ENCODE peak calls at places on chromosomes 2 and 18, in ten cellular contexts. One of them, this sample, is unnamed.

GRCh38 chr2:98242006-98242405 is 104.2 kb upstream of the CNGA3 start:
- DNase-seq in PC-3: no peak
- DNase-seq in gastrocnemius medialis: no peak
- DNase-seq in cardiac muscle cell: no peak
- DNase-seq in RWPE1: no peak
- DNase-seq in osteoblast: no peak
- DNase-seq in choroid plexus epithelial cell: no peak
- DNase-seq in nephron progenitor cell: no peak
- DNase-seq in NB4: no peak
- DNase-seq in GM12865: no peak
- DNase-seq in this sample: no peak

GRCh38 chr18:70464343-70465114 is 175.7 kb downstream of the SOCS6 start:
- DNase-seq in PC-3: peak
- DNase-seq in gastrocnemius medialis: peak
- DNase-seq in cardiac muscle cell: peak
- DNase-seq in RWPE1: peak
- DNase-seq in osteoblast: peak
- DNase-seq in choroid plexus epithelial cell: peak
- DNase-seq in nephron progenitor cell: peak
- DNase-seq in NB4: peak
- DNase-seq in GM12865: peak
- DNase-seq in this sample: peak

GRCh38 chr2:239818531-239819011 is 206.6 kb downstream of the NDUFA10 start:
- DNase-seq in PC-3: no peak
- DNase-seq in gastrocnemius medialis: no peak
- DNase-seq in cardiac muscle cell: no peak
- DNase-seq in RWPE1: no peak
- DNase-seq in osteoblast: peak
- DNase-seq in choroid plexus epithelial cell: no peak
- DNase-seq in nephron progenitor cell: no peak
- DNase-seq in NB4: no peak
- DNase-seq in GM12865: no peak
- DNase-seq in this sample: no peak

GRCh38 chr2:64943387-64944150 is 45.6 kb upstream of the SLC1A4 start:
- DNase-seq in PC-3: peak
- DNase-seq in gastrocnemius medialis: peak
- DNase-seq in cardiac muscle cell: peak
- DNase-seq in RWPE1: peak
- DNase-seq in osteoblast: peak
- DNase-seq in choroid plexus epithelial cell: no peak
- DNase-seq in nephron progenitor cell: no peak
- DNase-seq in NB4: peak
- DNase-seq in GM12865: no peak
- DNase-seq in this sample: peak

GRCh38 chr2:191488135-191488534 is 189.8 kb upstream of the NABP1 start:
- DNase-seq in PC-3: no peak
- DNase-seq in gastrocnemius medialis: no peak
- DNase-seq in cardiac muscle cell: no peak
- DNase-seq in RWPE1: peak
- DNase-seq in osteoblast: no peak
- DNase-seq in choroid plexus epithelial cell: no peak
- DNase-seq in nephron progenitor cell: no peak
- DNase-seq in NB4: no peak
- DNase-seq in GM12865: no peak
- DNase-seq in this sample: no peak

GRCh38 chr2:181374741-181375675 is 82.2 kb upstream of the ITGA4 start:
- DNase-seq in PC-3: no peak
- DNase-seq in gastrocnemius medialis: no peak
- DNase-seq in cardiac muscle cell: no peak
- DNase-seq in RWPE1: no peak
- DNase-seq in osteoblast: no peak
- DNase-seq in choroid plexus epithelial cell: no peak
- DNase-seq in nephron progenitor cell: no peak
- DNase-seq in NB4: no peak
- DNase-seq in GM12865: peak
- DNase-seq in this sample: no peak

GRCh38 chr2:74908763-74909444 is 49.5 kb upstream of the POLE4 start:
- DNase-seq in PC-3: peak
- DNase-seq in gastrocnemius medialis: no peak
- DNase-seq in cardiac muscle cell: peak
- DNase-seq in RWPE1: peak
- DNase-seq in osteoblast: no peak
- DNase-seq in choroid plexus epithelial cell: no peak
- DNase-seq in nephron progenitor cell: peak
- DNase-seq in NB4: no peak
- DNase-seq in GM12865: no peak
- DNase-seq in this sample: peak

GRCh38 chr2:135987441-135987840 is 2.0 kb upstream of the DARS1 start:
- DNase-seq in PC-3: no peak
- DNase-seq in gastrocnemius medialis: no peak
- DNase-seq in cardiac muscle cell: no peak
- DNase-seq in RWPE1: no peak
- DNase-seq in osteoblast: no peak
- DNase-seq in choroid plexus epithelial cell: no peak
- DNase-seq in nephron progenitor cell: no peak
- DNase-seq in NB4: no peak
- DNase-seq in GM12865: no peak
- DNase-seq in this sample: no peak

GRCh38 chr18:79496978-79497637 is 101.4 kb downstream of the NFATC1 start:
- DNase-seq in PC-3: no peak
- DNase-seq in gastrocnemius medialis: no peak
- DNase-seq in cardiac muscle cell: peak
- DNase-seq in RWPE1: no peak
- DNase-seq in osteoblast: peak
- DNase-seq in choroid plexus epithelial cell: peak
- DNase-seq in nephron progenitor cell: no peak
- DNase-seq in NB4: no peak
- DNase-seq in GM12865: no peak
- DNase-seq in this sample: no peak

GRCh38 chr2:230798769-230799399 is 65.9 kb upstream of the ITM2C start:
- DNase-seq in PC-3: peak
- DNase-seq in gastrocnemius medialis: no peak
- DNase-seq in cardiac muscle cell: peak
- DNase-seq in RWPE1: peak
- DNase-seq in osteoblast: no peak
- DNase-seq in choroid plexus epithelial cell: peak
- DNase-seq in nephron progenitor cell: peak
- DNase-seq in NB4: peak
- DNase-seq in GM12865: peak
- DNase-seq in this sample: peak

GRCh38 chr2:205129531-205129930 is 552.8 kb upstream of the NRP2 start:
- DNase-seq in PC-3: no peak
- DNase-seq in gastrocnemius medialis: no peak
- DNase-seq in cardiac muscle cell: no peak
- DNase-seq in RWPE1: no peak
- DNase-seq in osteoblast: no peak
- DNase-seq in choroid plexus epithelial cell: no peak
- DNase-seq in nephron progenitor cell: no peak
- DNase-seq in NB4: no peak
- DNase-seq in GM12865: no peak
- DNase-seq in this sample: no peak

GRCh38 chr18:5393779-5394178 is 98.3 kb upstream of the ZBTB14 start:
- DNase-seq in PC-3: peak
- DNase-seq in gastrocnemius medialis: no peak
- DNase-seq in cardiac muscle cell: peak
- DNase-seq in RWPE1: no peak
- DNase-seq in osteoblast: no peak
- DNase-seq in choroid plexus epithelial cell: peak
- DNase-seq in nephron progenitor cell: no peak
- DNase-seq in NB4: no peak
- DNase-seq in GM12865: no peak
- DNase-seq in this sample: no peak

DNA sequence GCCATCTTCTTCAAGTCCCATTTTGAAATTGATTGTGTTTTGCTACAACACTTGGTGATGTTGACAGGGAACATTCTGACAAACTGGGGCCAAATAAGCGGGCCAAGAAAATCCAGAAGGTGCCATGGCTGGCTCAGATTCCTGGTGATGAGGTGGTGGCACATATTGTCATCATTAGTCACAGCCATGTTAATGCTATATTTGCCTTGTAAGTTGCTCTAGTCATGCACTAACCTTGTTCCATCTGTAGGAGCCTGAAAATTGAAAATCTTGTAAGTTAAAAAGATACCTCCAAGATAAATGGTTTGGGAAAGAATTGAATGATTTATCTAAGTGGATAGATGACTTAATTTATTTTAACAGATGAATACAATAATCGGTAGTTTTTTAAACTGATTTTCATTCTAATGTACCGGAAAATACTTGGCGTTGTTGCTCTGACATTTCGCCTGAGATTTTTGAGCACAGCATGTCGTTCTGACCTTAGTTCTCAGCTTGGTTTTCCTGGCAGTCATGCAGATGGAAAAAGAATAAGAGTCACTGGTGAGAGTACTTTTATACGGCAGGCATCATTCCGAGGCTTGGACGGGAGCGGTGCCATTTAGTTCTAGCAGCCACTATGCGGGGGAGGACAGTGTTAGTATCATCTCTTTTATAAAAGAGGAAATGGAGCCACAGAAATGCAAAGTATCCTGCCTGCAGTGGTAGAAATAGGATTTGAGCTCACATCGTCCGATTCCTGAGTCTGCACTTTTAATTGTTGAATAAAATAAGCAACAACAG is 133.9 kb downstream of the ZNF532 start:
- DNase-seq in PC-3: peak
- DNase-seq in gastrocnemius medialis: peak
- DNase-seq in cardiac muscle cell: peak
- DNase-seq in RWPE1: no peak
- DNase-seq in osteoblast: peak
- DNase-seq in choroid plexus epithelial cell: peak
- DNase-seq in nephron progenitor cell: no peak
- DNase-seq in NB4: peak
- DNase-seq in GM12865: no peak
- DNase-seq in this sample: no peak
- TF ChIP-seq CTCF in PC-3: no peak
- TF ChIP-seq CTCF in gastrocnemius medialis: no peak
- TF ChIP-seq CTCF in cardiac muscle cell: no peak
- TF ChIP-seq CTCF in RWPE1: no peak
- TF ChIP-seq CTCF in osteoblast: no peak
- TF ChIP-seq CTCF in choroid plexus epithelial cell: no peak
- TF ChIP-seq CTCF in nephron progenitor cell: no peak
- TF ChIP-seq CTCF in NB4: no peak
- TF ChIP-seq CTCF in GM12865: no peak
- TF ChIP-seq CTCF in this sample: no peak

GRCh38 chr2:439540-440465 is 151.9 kb upstream of the ALKAL2 start:
- DNase-seq in PC-3: no peak
- DNase-seq in gastrocnemius medialis: peak
- DNase-seq in cardiac muscle cell: no peak
- DNase-seq in RWPE1: no peak
- DNase-seq in osteoblast: no peak
- DNase-seq in choroid plexus epithelial cell: no peak
- DNase-seq in nephron progenitor cell: no peak
- DNase-seq in NB4: no peak
- DNase-seq in GM12865: no peak
- DNase-seq in this sample: no peak
- TF ChIP-seq CTCF in PC-3: no peak
- TF ChIP-seq CTCF in gastrocnemius medialis: no peak
- TF ChIP-seq CTCF in cardiac muscle cell: no peak
- TF ChIP-seq CTCF in RWPE1: no peak
- TF ChIP-seq CTCF in osteoblast: no peak
- TF ChIP-seq CTCF in choroid plexus epithelial cell: no peak
- TF ChIP-seq CTCF in nephron progenitor cell: no peak
- TF ChIP-seq CTCF in NB4: no peak
- TF ChIP-seq CTCF in GM12865: no peak
- TF ChIP-seq CTCF in this sample: no peak

DNA sequence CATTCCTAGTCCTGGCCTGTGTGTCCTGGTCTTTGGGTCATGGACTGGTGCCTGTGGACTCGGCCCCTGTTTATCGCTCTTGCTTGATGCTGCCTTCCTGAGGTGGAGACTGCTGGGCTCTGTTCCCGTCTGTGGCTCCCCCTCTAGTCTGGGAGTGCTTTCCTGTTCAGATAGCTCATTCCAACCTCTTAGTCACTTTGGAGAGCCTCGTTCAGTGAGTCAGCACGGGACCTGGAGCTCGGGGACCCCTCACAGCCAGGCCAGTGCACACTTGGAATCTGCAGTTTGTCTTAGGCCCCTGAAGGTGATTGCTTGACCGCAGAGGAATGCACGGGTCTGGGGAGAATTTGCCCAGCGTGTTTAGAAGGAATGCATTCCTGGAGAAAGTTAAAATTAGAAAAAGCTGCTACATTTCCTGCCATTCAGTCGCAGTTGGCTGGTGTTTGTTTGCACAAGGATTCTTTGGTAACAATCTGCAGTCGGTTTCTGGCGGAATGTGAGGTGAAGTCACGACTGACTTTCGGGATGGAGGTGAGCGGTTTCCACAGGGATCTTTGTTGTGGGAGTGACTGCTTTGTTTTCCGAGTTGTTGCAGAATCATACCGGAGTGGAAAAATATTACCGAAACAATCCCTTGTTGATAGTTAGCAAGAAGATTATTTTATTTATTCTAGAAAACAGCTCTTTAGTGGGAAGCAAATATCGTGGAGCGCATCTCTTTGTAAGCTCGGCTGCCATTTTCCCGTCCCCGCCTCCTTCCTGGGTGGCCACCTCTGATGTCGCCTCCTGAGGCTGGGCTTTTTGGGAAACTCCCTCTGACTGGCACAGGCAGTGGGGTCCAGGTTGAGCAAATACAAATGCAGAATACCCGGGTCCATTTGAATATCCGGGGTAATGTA is 29.6 kb downstream of the SH3BP4 start:
- DNase-seq in PC-3: peak
- DNase-seq in gastrocnemius medialis: peak
- DNase-seq in cardiac muscle cell: peak
- DNase-seq in RWPE1: peak
- DNase-seq in osteoblast: peak
- DNase-seq in choroid plexus epithelial cell: peak
- DNase-seq in nephron progenitor cell: peak
- DNase-seq in NB4: no peak
- DNase-seq in GM12865: no peak
- DNase-seq in this sample: no peak
- TF ChIP-seq CTCF in PC-3: peak
- TF ChIP-seq CTCF in gastrocnemius medialis: no peak
- TF ChIP-seq CTCF in cardiac muscle cell: peak
- TF ChIP-seq CTCF in RWPE1: no peak
- TF ChIP-seq CTCF in osteoblast: peak
- TF ChIP-seq CTCF in choroid plexus epithelial cell: peak
- TF ChIP-seq CTCF in nephron progenitor cell: no peak
- TF ChIP-seq CTCF in NB4: no peak
- TF ChIP-seq CTCF in GM12865: no peak
- TF ChIP-seq CTCF in this sample: no peak

GRCh38 chr2:27561060-27561459 is 21.8 kb upstream of the ZNF512 start:
- DNase-seq in PC-3: no peak
- DNase-seq in gastrocnemius medialis: no peak
- DNase-seq in cardiac muscle cell: no peak
- DNase-seq in RWPE1: no peak
- DNase-seq in osteoblast: no peak
- DNase-seq in choroid plexus epithelial cell: no peak
- DNase-seq in nephron progenitor cell: no peak
- DNase-seq in NB4: no peak
- DNase-seq in GM12865: no peak
- DNase-seq in this sample: no peak

DNA sequence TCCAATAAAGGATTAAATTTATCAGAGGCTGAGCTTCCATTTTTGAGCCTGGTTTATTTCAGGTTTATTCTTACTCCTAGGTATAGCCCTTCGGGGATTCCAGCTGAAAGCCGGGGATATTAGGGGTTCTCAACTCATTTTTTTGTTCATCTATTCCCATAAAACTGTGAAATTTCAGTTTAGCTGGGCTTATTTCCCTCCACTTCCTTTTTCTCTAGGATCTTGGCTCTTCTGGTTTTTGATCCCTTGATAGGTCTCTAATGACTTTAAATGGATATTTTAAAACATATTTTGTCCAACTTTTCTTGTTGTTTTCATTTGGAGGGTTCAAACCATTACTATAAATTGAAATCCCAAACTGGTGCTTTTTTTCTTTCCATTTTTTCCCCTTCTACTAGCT is 23.6 kb upstream of the ZNF512 start:
- DNase-seq in PC-3: no peak
- DNase-seq in gastrocnemius medialis: no peak
- DNase-seq in cardiac muscle cell: no peak
- DNase-seq in RWPE1: no peak
- DNase-seq in osteoblast: no peak
- DNase-seq in choroid plexus epithelial cell: no peak
- DNase-seq in nephron progenitor cell: no peak
- DNase-seq in NB4: no peak
- DNase-seq in GM12865: no peak
- DNase-seq in this sample: no peak
- TF ChIP-seq CTCF in PC-3: no peak
- TF ChIP-seq CTCF in gastrocnemius medialis: no peak
- TF ChIP-seq CTCF in cardiac muscle cell: no peak
- TF ChIP-seq CTCF in RWPE1: no peak
- TF ChIP-seq CTCF in osteoblast: no peak
- TF ChIP-seq CTCF in choroid plexus epithelial cell: no peak
- TF ChIP-seq CTCF in nephron progenitor cell: no peak
- TF ChIP-seq CTCF in NB4: no peak
- TF ChIP-seq CTCF in GM12865: no peak
- TF ChIP-seq CTCF in this sample: no peak

This sample was measured in prostate gland.